ENCODE peak calls at places on chromosome 14, in five cellular contexts. One of them, this sample, is unnamed.
A peak's percentile ranks its signal among the peaks of the same experiment; 100 is the strongest.

GRCh38 chr14:52885230-52885629 is 65.6 kb downstream of the FERMT2 start:
- DNase-seq in tibial nerve: no peak
- DNase-seq in OCI-LY7: no peak
- DNase-seq in upper lobe of left lung: no peak
- DNase-seq in left lung: no peak
- DNase-seq in this sample: no peak

GRCh38 chr14:58882577-58883018 is 244.8 kb downstream of the DACT1 start:
- DNase-seq in tibial nerve: peak; percentile 35
- DNase-seq in OCI-LY7: no peak
- DNase-seq in upper lobe of left lung: no peak
- DNase-seq in left lung: no peak
- DNase-seq in this sample: no peak

GRCh38 chr14:89828473-89829200 is 125.9 kb downstream of the EFCAB11 start:
- DNase-seq in tibial nerve: no peak
- DNase-seq in OCI-LY7: no peak
- DNase-seq in upper lobe of left lung: no peak
- DNase-seq in left lung: no peak
- DNase-seq in this sample: no peak

GRCh38 chr14:51472881-51473280 is 178.8 kb upstream of the FRMD6 start:
- DNase-seq in tibial nerve: no peak
- DNase-seq in OCI-LY7: no peak
- DNase-seq in upper lobe of left lung: no peak
- DNase-seq in left lung: no peak
- DNase-seq in this sample: no peak

GRCh38 chr14:52546318-52546670 is 6.0 kb downstream of the TXNDC16 start:
- DNase-seq in tibial nerve: no peak
- DNase-seq in OCI-LY7: peak; percentile 62
- DNase-seq in upper lobe of left lung: no peak
- DNase-seq in left lung: no peak
- DNase-seq in this sample: no peak

GRCh38 chr14:61706096-61706690 is 10.9 kb downstream of the HIF1A start:
- DNase-seq in tibial nerve: no peak
- DNase-seq in OCI-LY7: no peak
- DNase-seq in upper lobe of left lung: no peak
- DNase-seq in left lung: no peak
- DNase-seq in this sample: no peak

GRCh38 chr14:89144066-89144465 is 273.0 kb downstream of the FOXN3 start:
- DNase-seq in tibial nerve: no peak
- DNase-seq in OCI-LY7: no peak
- DNase-seq in upper lobe of left lung: no peak
- DNase-seq in left lung: no peak
- DNase-seq in this sample: no peak

GRCh38 chr14:67359319-67359774 is 257 bp downstream of the ATP6V1D start:
- DNase-seq in tibial nerve: no peak
- DNase-seq in OCI-LY7: no peak
- DNase-seq in upper lobe of left lung: peak; percentile 85
- DNase-seq in left lung: no peak
- DNase-seq in this sample: no peak

GRCh38 chr14:103332143-103332919 is 1.7 kb upstream of the EIF5 start:
- DNase-seq in tibial nerve: no peak
- DNase-seq in OCI-LY7: peak; percentile 24
- DNase-seq in upper lobe of left lung: no peak
- DNase-seq in left lung: no peak
- DNase-seq in this sample: no peak

GRCh38 chr14:90019824-90020523 is 41.8 kb upstream of the KCNK13 start:
- DNase-seq in tibial nerve: no peak
- DNase-seq in OCI-LY7: no peak
- DNase-seq in upper lobe of left lung: no peak
- DNase-seq in left lung: no peak
- DNase-seq in this sample: no peak

GRCh38 chr14:96631621-96632362 is 129.6 kb downstream of the PAPOLA start:
- DNase-seq in tibial nerve: no peak
- DNase-seq in OCI-LY7: no peak
- DNase-seq in upper lobe of left lung: no peak
- DNase-seq in left lung: no peak
- DNase-seq in this sample: no peak

DNA sequence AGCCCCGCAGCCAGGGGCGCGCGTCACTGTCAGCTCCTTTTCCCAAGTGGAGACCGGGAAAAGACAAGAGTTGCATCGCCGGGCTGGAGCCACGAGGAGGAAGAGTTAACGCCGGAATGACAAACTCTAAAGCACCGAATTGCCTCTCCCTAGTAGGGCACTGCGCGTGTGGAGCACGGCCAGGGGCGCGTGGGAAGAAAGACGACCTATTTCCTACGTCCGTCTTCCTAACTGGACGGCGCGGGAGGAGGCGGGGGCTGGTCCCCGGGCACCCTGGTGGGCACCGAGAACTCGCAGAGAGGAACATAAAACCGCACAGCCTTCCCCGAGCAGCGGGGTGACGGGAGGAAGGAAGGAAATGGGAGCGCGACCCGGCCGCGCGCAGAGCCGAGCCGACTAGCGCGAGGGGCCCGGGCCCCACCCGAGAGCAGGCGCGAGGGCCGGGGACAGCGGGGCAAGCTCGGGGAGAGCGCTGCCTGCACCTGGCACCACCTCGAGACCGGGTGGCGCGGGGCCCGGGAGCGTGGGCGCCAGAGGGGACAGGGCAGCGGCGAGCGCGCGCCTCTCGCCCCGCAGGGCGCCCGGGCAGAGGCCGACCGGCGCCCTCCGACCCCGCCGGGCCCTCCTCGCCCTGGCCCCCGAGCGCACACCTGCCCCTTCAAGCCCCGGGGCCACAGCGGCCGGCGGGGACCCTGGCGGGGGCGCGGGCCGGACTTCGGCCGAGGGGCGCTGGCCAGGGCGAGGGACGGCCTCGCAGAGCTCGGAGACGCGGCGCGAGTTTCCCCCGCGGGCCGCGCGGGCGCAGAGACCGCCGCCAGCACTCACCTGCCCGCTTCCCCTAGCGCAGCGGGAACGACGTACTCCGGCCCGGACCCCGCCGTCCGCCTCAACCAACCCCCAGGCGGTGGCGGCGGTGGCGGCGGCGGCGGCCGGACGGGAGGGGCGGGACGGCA is 480 bp downstream of the SETD3 start:
- DNase-seq in tibial nerve: peak; percentile 31
- DNase-seq in OCI-LY7: peak; percentile 45
- DNase-seq in upper lobe of left lung: peak; percentile 92
- DNase-seq in left lung: peak; percentile 70
- DNase-seq in this sample: peak; percentile 49
- TF ChIP-seq CTCF in tibial nerve: no peak
- TF ChIP-seq CTCF in OCI-LY7: no peak
- TF ChIP-seq CTCF in upper lobe of left lung: no peak
- TF ChIP-seq CTCF in left lung: no peak
- TF ChIP-seq CTCF in this sample: no peak

GRCh38 chr14:60639677-60640076 is 9.6 kb downstream of the SIX1 start:
- DNase-seq in tibial nerve: no peak
- DNase-seq in OCI-LY7: no peak
- DNase-seq in upper lobe of left lung: no peak
- DNase-seq in left lung: no peak
- DNase-seq in this sample: no peak

GRCh38 chr14:60642790-60643397 is 6.4 kb downstream of the SIX1 start:
- DNase-seq in tibial nerve: no peak
- DNase-seq in OCI-LY7: no peak
- DNase-seq in upper lobe of left lung: peak; percentile 79
- DNase-seq in left lung: no peak
- DNase-seq in this sample: no peak

GRCh38 chr14:60641722-60642269 is 7.5 kb downstream of the SIX1 start:
- DNase-seq in tibial nerve: no peak
- DNase-seq in OCI-LY7: no peak
- DNase-seq in upper lobe of left lung: no peak
- DNase-seq in left lung: no peak
- DNase-seq in this sample: no peak

GRCh38 chr14:60642270-60642789 is 6.9 kb downstream of the SIX1 start:
- DNase-seq in tibial nerve: no peak
- DNase-seq in OCI-LY7: no peak
- DNase-seq in upper lobe of left lung: peak; percentile 80
- DNase-seq in left lung: no peak
- DNase-seq in this sample: no peak

GRCh38 chr14:60640859-60641721 is 8.2 kb downstream of the SIX1 start:
- DNase-seq in tibial nerve: no peak
- DNase-seq in OCI-LY7: no peak
- DNase-seq in upper lobe of left lung: no peak
- DNase-seq in left lung: no peak
- DNase-seq in this sample: no peak
- H3K4me3 ChIP-seq in tibial nerve: no peak overlapping the region
- H3K4me3 ChIP-seq in OCI-LY7: no peak overlapping the region
- H3K4me3 ChIP-seq in upper lobe of left lung: no peak overlapping the region
- H3K4me3 ChIP-seq in left lung: no peak overlapping the region
- H3K4me3 ChIP-seq in this sample: no peak overlapping the region

GRCh38 chr14:60331201-60332045 is 82.4 kb downstream of the PPM1A start:
- DNase-seq in tibial nerve: peak; percentile 64
- DNase-seq in OCI-LY7: peak; percentile 96
- DNase-seq in upper lobe of left lung: peak; percentile 54
- DNase-seq in left lung: peak; percentile 64
- DNase-seq in this sample: no peak
- H3K27ac ChIP-seq in tibial nerve: no peak overlapping the region
- H3K27ac ChIP-seq in OCI-LY7: peak overlapping the region; percentile 97
- H3K27ac ChIP-seq in upper lobe of left lung: no peak overlapping the region
- H3K27ac ChIP-seq in left lung: no peak overlapping the region
- H3K27ac ChIP-seq in this sample: peak overlapping the region; percentile 42

GRCh38 chr14:101588990-101589389 is 27.7 kb downstream of the DIO3 start:
- DNase-seq in tibial nerve: no peak
- DNase-seq in OCI-LY7: no peak
- DNase-seq in upper lobe of left lung: no peak
- DNase-seq in left lung: no peak
- DNase-seq in this sample: no peak

GRCh38 chr14:101587403-101587998 is 26.2 kb downstream of the DIO3 start:
- DNase-seq in tibial nerve: no peak
- DNase-seq in OCI-LY7: no peak
- DNase-seq in upper lobe of left lung: no peak
- DNase-seq in left lung: no peak
- DNase-seq in this sample: no peak

GRCh38 chr14:101590062-101590461 is 28.8 kb downstream of the DIO3 start:
- DNase-seq in tibial nerve: no peak
- DNase-seq in OCI-LY7: no peak
- DNase-seq in upper lobe of left lung: no peak
- DNase-seq in left lung: no peak
- DNase-seq in this sample: no peak

GRCh38 chr14:101589486-101590015 is 28.3 kb downstream of the DIO3 start:
- DNase-seq in tibial nerve: no peak
- DNase-seq in OCI-LY7: no peak
- DNase-seq in upper lobe of left lung: no peak
- DNase-seq in left lung: no peak
- DNase-seq in this sample: no peak

GRCh38 chr14:101588286-101588975 is 27.1 kb downstream of the DIO3 start:
- DNase-seq in tibial nerve: no peak
- DNase-seq in OCI-LY7: no peak
- DNase-seq in upper lobe of left lung: no peak
- DNase-seq in left lung: no peak
- DNase-seq in this sample: no peak
- TF ChIP-seq CTCF in tibial nerve: no peak
- TF ChIP-seq CTCF in OCI-LY7: no peak
- TF ChIP-seq CTCF in upper lobe of left lung: no peak
- TF ChIP-seq CTCF in left lung: no peak
- TF ChIP-seq CTCF in this sample: no peak

GRCh38 chr14:64940336-64940910 is 2.1 kb downstream of the GPX2 start:
- DNase-seq in tibial nerve: no peak
- DNase-seq in OCI-LY7: no peak
- DNase-seq in upper lobe of left lung: no peak
- DNase-seq in left lung: no peak
- DNase-seq in this sample: no peak

GRCh38 chr14:64939817-64940190 is 2.7 kb downstream of the GPX2 start:
- DNase-seq in tibial nerve: no peak
- DNase-seq in OCI-LY7: no peak
- DNase-seq in upper lobe of left lung: no peak
- DNase-seq in left lung: no peak
- DNase-seq in this sample: no peak

GRCh38 chr14:64937176-64937820 is 5.2 kb downstream of the GPX2 start:
- DNase-seq in tibial nerve: no peak
- DNase-seq in OCI-LY7: no peak
- DNase-seq in upper lobe of left lung: no peak
- DNase-seq in left lung: no peak
- DNase-seq in this sample: no peak

GRCh38 chr14:64937821-64938193 is 4.7 kb downstream of the GPX2 start:
- DNase-seq in tibial nerve: no peak
- DNase-seq in OCI-LY7: no peak
- DNase-seq in upper lobe of left lung: no peak
- DNase-seq in left lung: no peak
- DNase-seq in this sample: no peak

GRCh38 chr14:64938972-64939816 is 3.4 kb downstream of the GPX2 start:
- DNase-seq in tibial nerve: no peak
- DNase-seq in OCI-LY7: no peak
- DNase-seq in upper lobe of left lung: no peak
- DNase-seq in left lung: no peak
- DNase-seq in this sample: no peak
- H3K4me3 ChIP-seq in tibial nerve: no peak overlapping the region
- H3K4me3 ChIP-seq in OCI-LY7: no peak overlapping the region
- H3K4me3 ChIP-seq in upper lobe of left lung: no peak overlapping the region
- H3K4me3 ChIP-seq in left lung: no peak overlapping the region
- H3K4me3 ChIP-seq in this sample: no peak overlapping the region

GRCh38 chr14:101358320-101358569 is 203.1 kb upstream of the DIO3 start:
- DNase-seq in tibial nerve: no peak
- DNase-seq in OCI-LY7: no peak
- DNase-seq in upper lobe of left lung: no peak
- DNase-seq in left lung: no peak
- DNase-seq in this sample: no peak

GRCh38 chr14:101358726-101359125 is 202.6 kb upstream of the DIO3 start:
- DNase-seq in tibial nerve: no peak
- DNase-seq in OCI-LY7: no peak
- DNase-seq in upper lobe of left lung: no peak
- DNase-seq in left lung: no peak
- DNase-seq in this sample: no peak

GRCh38 chr14:101355284-101355683 is 206.0 kb upstream of the DIO3 start:
- DNase-seq in tibial nerve: no peak
- DNase-seq in OCI-LY7: no peak
- DNase-seq in upper lobe of left lung: no peak
- DNase-seq in left lung: peak; percentile 9
- DNase-seq in this sample: no peak

GRCh38 chr14:101357559-101358319 is 203.6 kb upstream of the DIO3 start:
- DNase-seq in tibial nerve: no peak
- DNase-seq in OCI-LY7: peak; percentile 64
- DNase-seq in upper lobe of left lung: no peak
- DNase-seq in left lung: no peak
- DNase-seq in this sample: no peak

DNA sequence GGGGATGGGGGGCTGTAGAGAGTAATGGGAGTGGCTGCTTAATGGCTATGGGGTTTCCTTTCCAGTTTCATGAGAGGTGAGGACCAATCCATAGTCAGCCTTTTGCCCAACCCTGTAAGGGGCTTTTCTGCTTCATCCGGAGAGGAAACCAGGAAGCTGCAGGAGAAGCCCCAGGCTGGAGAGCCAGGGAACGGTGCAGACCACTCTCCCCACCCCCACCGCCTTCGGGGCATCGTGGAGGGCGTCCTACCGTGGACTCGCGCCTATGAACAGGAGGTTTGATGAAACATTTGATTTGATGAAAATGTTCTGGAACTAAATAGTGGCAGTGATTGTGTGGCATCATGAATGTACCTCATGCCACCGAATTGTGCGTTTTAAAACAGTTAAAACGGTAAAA is 204.3 kb upstream of the DIO3 start:
- DNase-seq in tibial nerve: no peak
- DNase-seq in OCI-LY7: no peak
- DNase-seq in upper lobe of left lung: peak; percentile 46
- DNase-seq in left lung: no peak
- DNase-seq in this sample: no peak
- H3K27ac ChIP-seq in tibial nerve: no peak overlapping the region
- H3K27ac ChIP-seq in OCI-LY7: peak overlapping the region; percentile 98
- H3K27ac ChIP-seq in upper lobe of left lung: no peak overlapping the region
- H3K27ac ChIP-seq in left lung: no peak overlapping the region
- H3K27ac ChIP-seq in this sample: no peak overlapping the region